ENCODE peak calls at places on chromosomes 4 and X, in eight cellular contexts. J is heart left ventricle, W is esophagus squamous epithelium, Z is Panc1, H is upper lobe of right lung, D is neural progenitor cell, A is astrocyte, F is GM23248. X is an unnamed sample.

GRCh38 chr4:75696551-75696950 is 23.3 kb upstream of the G3BP2 start:
- DNase-seq in J (no peak), W (no peak), Z (no peak), H (no peak), D (no peak), A (no peak), F (no peak), X (no peak)

GRCh38 chr4:108118505-108118904 is 50.2 kb downstream of the LEF1 start:
- DNase-seq in J (no peak), W (no peak), Z (no peak), H (no peak), D (no peak), A (no peak), F (no peak), X (no peak)

GRCh38 chr4:22483551-22483981 is 32.3 kb downstream of the ADGRA3 start:
- DNase-seq in J (no peak), W (no peak), Z (no peak), H (no peak), D (no peak), A (peak; percentile 92), F (peak; percentile 84), X (no peak)

GRCh38 chrX:124507276-124507675 is 160.9 kb downstream of the SH2D1A start:
- DNase-seq in J (no peak), W (no peak), Z (peak; percentile 47), H (no peak), D (no peak), A (peak; percentile 0), F (peak; percentile 25), X (no peak)

GRCh38 chr4:169159614-169160013 is 111.1 kb downstream of the SH3RF1 start:
- DNase-seq in J (no peak), W (no peak), Z (no peak), H (no peak), D (no peak), A (peak; percentile 88), F (peak; percentile 80), X (no peak)

GRCh38 chr4:21544410-21544809 is 404.2 kb downstream of the KCNIP4 start:
- DNase-seq in J (no peak), W (no peak), Z (no peak), H (no peak), D (no peak), A (no peak), F (no peak), X (no peak)

GRCh38 chr4:184347251-184348239 is 126.8 kb downstream of the IRF2 start:
- DNase-seq in J (peak; percentile 73), W (no peak), Z (no peak), H (no peak), D (peak; percentile 89), A (peak; percentile 65), F (no peak), X (peak; percentile 67)

GRCh38 chr4:114495471-114495928 is 103.1 kb upstream of the UGT8 start:
- DNase-seq in J (no peak), W (no peak), Z (no peak), H (no peak), D (peak; percentile 31), A (no peak), F (no peak), X (no peak)

GRCh38 chrX:143472334-143472938 is 44.8 kb downstream of the SPANXN3 start:
- DNase-seq in J (no peak), W (no peak), Z (no peak), H (no peak), D (no peak), A (no peak), F (no peak), X (no peak)

GRCh38 chr4:16253127-16253960 is 27.1 kb upstream of the TAPT1 start:
- DNase-seq in J (no peak), W (no peak), Z (peak; percentile 4), H (no peak), D (no peak), A (peak; percentile 87), F (peak; percentile 91), X (no peak)

GRCh38 chr4:98359646-98360045 is 98.5 kb downstream of the RAP1GDS1 start:
- DNase-seq in J (no peak), W (no peak), Z (no peak), H (no peak), D (no peak), A (no peak), F (no peak), X (no peak)

GRCh38 chr4:158128540-158128939 is 44.3 kb downstream of the GASK1B start:
- DNase-seq in J (no peak), W (no peak), Z (no peak), H (no peak), D (peak; percentile 15), A (no peak), F (no peak), X (no peak)

GRCh38 chr4:112589207-112589606 is 47.5 kb downstream of the ZGRF1 start:
- DNase-seq in J (no peak), W (no peak), Z (no peak), H (no peak), D (no peak), A (peak; percentile 4), F (peak; percentile 41), X (no peak)

GRCh38 chr4:120918092-120918491 is 4.4 kb downstream of the PRDM5 start:
- DNase-seq in J (no peak), W (no peak), Z (no peak), H (no peak), D (no peak), A (no peak), F (no peak), X (no peak)

GRCh38 chr4:107243141-107243779 is 207.1 kb upstream of the DKK2 start:
- DNase-seq in J (no peak), W (no peak), Z (no peak), H (no peak), D (no peak), A (no peak), F (peak; percentile 79), X (no peak)

GRCh38 chr4:185040523-185040922 is 22.2 kb downstream of the HELT start:
- DNase-seq in J (no peak), W (no peak), Z (no peak), H (no peak), D (no peak), A (no peak), F (no peak), X (no peak)

GRCh38 chr4:30973993-30974392 is 253.8 kb downstream of the PCDH7 start:
- DNase-seq in J (no peak), W (no peak), Z (no peak), H (no peak), D (no peak), A (no peak), F (no peak), X (no peak)

GRCh38 chr4:30979402-30979801 is 259.2 kb downstream of the PCDH7 start:
- DNase-seq in J (no peak), W (no peak), Z (no peak), H (no peak), D (no peak), A (no peak), F (no peak), X (no peak)
- H3K4me1 ChIP-seq in J (no peaks in the 10 kb centered on the region), W (no peaks in the 10 kb centered on the region), Z (no peaks in the 10 kb centered on the region), H (no peaks in the 10 kb centered on the region), D (peaks cover 16% of the 10 kb centered on the region), A (no peaks in the 10 kb centered on the region), F (no peaks in the 10 kb centered on the region), X (no peaks in the 10 kb centered on the region)

GRCh38 chr4:6938237-6938636 is 28.6 kb downstream of the TBC1D14 start:
- DNase-seq in J (peak; percentile 65), W (no peak), Z (no peak), H (peak; percentile 76), D (no peak), A (no peak), F (no peak), X (peak; percentile 82)

GRCh38 chr4:6938758-6939201 is 29.2 kb downstream of the TBC1D14 start:
- DNase-seq in J (peak; percentile 53), W (no peak), Z (no peak), H (peak; percentile 79), D (no peak), A (no peak), F (no peak), X (peak; percentile 75)

GRCh38 chr4:6940744-6941137 is 31.1 kb downstream of the TBC1D14 start:
- DNase-seq in J (no peak), W (no peak), Z (no peak), H (no peak), D (no peak), A (no peak), F (no peak), X (no peak)

GRCh38 chr4:6941796-6942195 is 32.2 kb downstream of the TBC1D14 start:
- DNase-seq in J (no peak), W (no peak), Z (no peak), H (no peak), D (no peak), A (no peak), F (no peak), X (no peak)

GRCh38 chr4:6939761-6940743 is 30.4 kb downstream of the TBC1D14 start:
- DNase-seq in J (no peak), W (no peak), Z (no peak), H (no peak), D (peak; percentile 54), A (no peak), F (no peak), X (no peak)
- H3K4me1 ChIP-seq in J (peaks cover 43% of the 10 kb centered on the region), W (peaks cover 12% of the 10 kb centered on the region), Z (peaks cover 45% of the 10 kb centered on the region), H (peaks cover 50% of the 10 kb centered on the region), D (peaks cover 52% of the 10 kb centered on the region), A (peaks cover 22% of the 10 kb centered on the region), F (peaks cover 19% of the 10 kb centered on the region), X (peaks cover 4% of the 10 kb centered on the region)

GRCh38 chr4:88008624-88009235 is 1.3 kb downstream of the PKD2 start:
- DNase-seq in J (no peak), W (no peak), Z (no peak), H (no peak), D (no peak), A (peak; percentile 70), F (peak; percentile 59), X (no peak)
- H3K4me1 ChIP-seq in J (peaks cover 46% of the 10 kb centered on the region), W (peaks cover 5% of the 10 kb centered on the region), Z (peaks cover 7% of the 10 kb centered on the region), H (peaks cover 32% of the 10 kb centered on the region), D (peaks cover 34% of the 10 kb centered on the region), A (peaks cover 25% of the 10 kb centered on the region), F (peaks cover 47% of the 10 kb centered on the region), X (peaks cover 3% of the 10 kb centered on the region)

GRCh38 chr4:10095296-10095991 is 21.2 kb downstream of the WDR1 start:
- DNase-seq in J (no peak), W (no peak), Z (no peak), H (no peak), D (no peak), A (no peak), F (peak; percentile 37), X (peak; percentile 58)

GRCh38 chr4:10096201-10096975 is 20.2 kb downstream of the WDR1 start:
- DNase-seq in J (peak; percentile 84), W (no peak), Z (peak; percentile 58), H (no peak), D (no peak), A (peak; percentile 95), F (peak; percentile 96), X (peak; percentile 85)

GRCh38 chr4:10093273-10093621 is 23.4 kb downstream of the WDR1 start:
- DNase-seq in J (no peak), W (no peak), Z (no peak), H (no peak), D (no peak), A (no peak), F (no peak), X (peak; percentile 61)

GRCh38 chr4:10093801-10094552 is 22.6 kb downstream of the WDR1 start:
- DNase-seq in J (peak; percentile 69), W (no peak), Z (no peak), H (no peak), D (no peak), A (peak; percentile 97), F (peak; percentile 88), X (peak; percentile 87)

DNA sequence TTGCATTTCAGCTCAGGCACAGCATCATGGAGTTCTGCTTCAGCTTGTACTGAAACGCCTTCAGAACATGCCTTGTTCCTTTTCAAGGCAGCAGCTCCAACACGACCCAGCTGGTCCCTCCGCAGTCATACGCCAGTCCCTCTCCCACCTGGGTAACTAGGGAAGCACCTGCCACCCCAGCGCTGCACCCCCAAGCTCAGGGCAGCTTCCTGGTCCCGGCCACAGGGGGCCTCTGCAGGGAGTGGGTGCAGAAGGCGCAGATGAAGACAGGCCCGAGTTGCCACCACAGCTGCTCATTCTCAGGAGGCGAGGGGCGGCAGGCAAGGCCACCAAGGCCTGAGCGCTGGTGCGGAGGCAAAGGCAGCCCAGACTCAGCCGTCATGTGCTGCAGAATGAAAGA is 21.8 kb downstream of the WDR1 start:
- DNase-seq in J (no peak), W (no peak), Z (no peak), H (no peak), D (no peak), A (no peak), F (no peak), X (peak; percentile 48)
- H3K4me1 ChIP-seq in J (peaks cover 79% of the 10 kb centered on the region), W (peaks cover 51% of the 10 kb centered on the region), Z (no peaks in the 10 kb centered on the region), H (peaks cover 68% of the 10 kb centered on the region), D (peaks cover 18% of the 10 kb centered on the region), A (peaks cover 78% of the 10 kb centered on the region), F (peaks cover 72% of the 10 kb centered on the region), X (peaks cover 53% of the 10 kb centered on the region)